ENCODE peak calls at places on chromosomes 7 and 10, in nine cellular contexts. Q is HL-60, T is stomach, Z is HCT116, M is GM23338, V is transverse colon, G is suprapubic skin, R is prostate gland, F is SK-N-SH. E is an unnamed sample.

GRCh38 chr7:2613113-2613925 is 18.5 kb upstream of the TTYH3 start:
- DNase-seq in T (no peak), G (no peak), F (no peak), Q (no peak), V (no peak), M (no peak), Z (no peak), R (no peak), E (no peak)

GRCh38 chr10:78761241-78761825 is 307.4 kb upstream of the ZMIZ1 start:
- DNase-seq in G (no peak), R (no peak), Q (no peak), Z (no peak), T (no peak), F (no peak), V (no peak), M (no peak), E (peak; percentile 73)

GRCh38 chr7:21504021-21504420 is 38.8 kb upstream of the DNAH11 start:
- DNase-seq in F (no peak), G (no peak), Z (no peak), T (no peak), M (peak; percentile 14), R (peak; percentile 28), V (no peak), Q (no peak), E (no peak)

GRCh38 chr10:70672165-70672992 is at the start of gene ADAMTS14:
- DNase-seq in M (peak; percentile 78), F (peak; percentile 93), Z (peak; percentile 29), V (peak; percentile 19), R (no peak), G (no peak), T (no peak), Q (peak; percentile 32), E (peak; percentile 73)

GRCh38 chr7:150875791-150876190 is 23.5 kb downstream of the AOC1 start:
- DNase-seq in R (no peak), G (no peak), Z (peak; percentile 16), Q (no peak), V (no peak), F (no peak), T (no peak), M (no peak), E (no peak)

GRCh38 chr10:9786101-9786500 is 1231.6 kb upstream of the CELF2 start:
- DNase-seq in T (no peak), M (no peak), F (no peak), Z (no peak), V (no peak), R (no peak), G (no peak), Q (no peak), E (no peak)

GRCh38 chr10:89032141-89032814 is 41.7 kb downstream of the FAS start:
- DNase-seq in Z (peak; percentile 33), Q (no peak), V (no peak), M (peak; percentile 55), G (no peak), F (no peak), T (no peak), R (peak; percentile 17), E (no peak)

GRCh38 chr7:128830231-128831177 is at the start of gene FLNC:
- DNase-seq in T (peak; percentile 50), F (peak; percentile 90), G (peak; percentile 77), R (no peak), Q (peak; percentile 43), V (peak; percentile 43), M (peak; percentile 71), Z (no peak), E (peak; percentile 85)

GRCh38 chr7:143396182-143396581 is 12.5 kb downstream of the EPHA1 start:
- DNase-seq in V (no peak), R (no peak), G (no peak), F (no peak), Q (no peak), T (no peak), M (no peak), Z (no peak), E (no peak)

GRCh38 chr7:151442776-151443496 is 3.0 kb upstream of the CRYGN start:
- DNase-seq in G (no peak), F (no peak), T (no peak), R (no peak), Z (no peak), Q (no peak), M (no peak), V (peak; percentile 1), E (peak; percentile 1)

GRCh38 chr7:108103566-108104298 is 26.4 kb downstream of the LAMB4 start:
- DNase-seq in V (no peak), F (peak; percentile 34), T (no peak), G (no peak), Z (no peak), R (no peak), Q (no peak), M (no peak), E (no peak)

GRCh38 chr7:75662579-75663301 is 76.0 kb downstream of the HIP1 start:
- DNase-seq in Z (no peak), G (no peak), V (peak; percentile 38), T (no peak), F (no peak), M (no peak), R (no peak), Q (no peak), E (peak; percentile 83)

DNA sequence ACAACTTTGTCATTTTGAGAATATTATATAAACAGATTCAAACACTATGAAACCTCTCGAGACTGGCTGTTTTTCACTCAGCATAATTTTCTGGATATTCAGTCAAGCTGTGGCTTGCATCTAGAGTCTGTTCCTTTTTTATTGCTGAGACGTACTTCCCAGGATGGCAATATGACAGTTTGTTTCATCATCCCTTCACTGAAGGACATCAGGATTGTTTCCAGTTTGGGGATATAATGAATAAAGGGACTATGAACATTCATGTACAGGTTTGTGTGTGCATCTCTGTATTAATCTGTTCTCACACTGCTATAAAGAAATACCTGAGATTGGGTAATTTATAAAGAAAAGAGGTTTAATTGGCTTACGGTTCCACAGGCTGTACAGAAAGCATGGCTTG is 35.9 kb upstream of the PRR15 start:
- DNase-seq in G (no peak), R (no peak), Q (no peak), F (no peak), M (no peak), T (no peak), V (no peak), Z (no peak), E (no peak)
- H3K4me3 ChIP-seq in G (no peak overlapping the region), R (no peak overlapping the region), Q (no peak overlapping the region), F (no peak overlapping the region), M (no peak overlapping the region), T (no peak overlapping the region), V (no peak overlapping the region), Z (no peak overlapping the region), E (no peak overlapping the region)

GRCh38 chr10:102603946-102604345 is 40.3 kb upstream of the TRIM8 start:
- DNase-seq in R (no peak), T (no peak), Q (peak; percentile 87), V (no peak), Z (no peak), M (no peak), G (no peak), F (no peak), E (no peak)

GRCh38 chr10:102601639-102602038 is 42.6 kb upstream of the TRIM8 start:
- DNase-seq in M (no peak), F (no peak), T (no peak), V (no peak), Q (no peak), R (no peak), Z (no peak), G (no peak), E (no peak)

GRCh38 chr10:102605712-102606111 is 38.6 kb upstream of the TRIM8 start:
- DNase-seq in G (no peak), Q (no peak), F (no peak), T (no peak), V (no peak), M (no peak), Z (no peak), R (no peak), E (no peak)

GRCh38 chr10:102602272-102603045 is 41.8 kb upstream of the TRIM8 start:
- DNase-seq in F (no peak), M (no peak), V (no peak), Q (no peak), G (no peak), Z (no peak), T (no peak), R (no peak), E (no peak)

DNA sequence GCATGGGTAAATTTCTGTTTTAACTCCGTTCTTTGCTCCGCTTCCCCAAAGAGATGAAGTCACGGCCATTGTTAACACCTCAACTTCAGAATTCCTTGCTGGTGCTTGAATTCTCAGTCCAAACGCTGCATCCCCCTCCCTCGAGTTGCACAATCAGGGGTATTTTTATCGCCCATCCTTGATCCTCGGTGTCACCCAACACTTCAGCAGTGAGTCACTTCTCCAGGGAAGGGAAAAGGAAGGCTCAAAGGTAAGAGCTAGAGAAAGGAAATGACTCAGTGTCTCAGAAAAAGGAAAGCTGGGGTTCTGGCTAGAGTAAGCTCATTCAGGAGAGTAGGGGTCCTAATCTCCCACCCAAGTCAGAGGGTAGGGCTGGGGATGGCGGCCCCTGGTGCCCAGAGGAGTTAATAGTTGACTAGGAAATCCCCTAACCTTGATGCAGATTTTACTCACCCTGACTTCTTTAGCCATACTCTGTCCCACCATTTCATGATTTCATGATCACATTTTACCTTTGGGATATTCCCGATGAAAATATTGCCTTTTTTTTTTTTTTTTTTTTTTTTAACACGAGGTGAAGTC is 39.8 kb upstream of the TRIM8 start:
- DNase-seq in G (no peak), M (no peak), F (no peak), V (no peak), Z (peak; percentile 86), R (no peak), Q (no peak), T (no peak), E (no peak)
- TF ChIP-seq POLR2AphosphoS5 in G (no peak), M (no peak), F (peak; percentile 37), V (no peak), Z (peak; percentile 74), R (no peak), Q (no peak), T (no peak), E (no peak)

DNA sequence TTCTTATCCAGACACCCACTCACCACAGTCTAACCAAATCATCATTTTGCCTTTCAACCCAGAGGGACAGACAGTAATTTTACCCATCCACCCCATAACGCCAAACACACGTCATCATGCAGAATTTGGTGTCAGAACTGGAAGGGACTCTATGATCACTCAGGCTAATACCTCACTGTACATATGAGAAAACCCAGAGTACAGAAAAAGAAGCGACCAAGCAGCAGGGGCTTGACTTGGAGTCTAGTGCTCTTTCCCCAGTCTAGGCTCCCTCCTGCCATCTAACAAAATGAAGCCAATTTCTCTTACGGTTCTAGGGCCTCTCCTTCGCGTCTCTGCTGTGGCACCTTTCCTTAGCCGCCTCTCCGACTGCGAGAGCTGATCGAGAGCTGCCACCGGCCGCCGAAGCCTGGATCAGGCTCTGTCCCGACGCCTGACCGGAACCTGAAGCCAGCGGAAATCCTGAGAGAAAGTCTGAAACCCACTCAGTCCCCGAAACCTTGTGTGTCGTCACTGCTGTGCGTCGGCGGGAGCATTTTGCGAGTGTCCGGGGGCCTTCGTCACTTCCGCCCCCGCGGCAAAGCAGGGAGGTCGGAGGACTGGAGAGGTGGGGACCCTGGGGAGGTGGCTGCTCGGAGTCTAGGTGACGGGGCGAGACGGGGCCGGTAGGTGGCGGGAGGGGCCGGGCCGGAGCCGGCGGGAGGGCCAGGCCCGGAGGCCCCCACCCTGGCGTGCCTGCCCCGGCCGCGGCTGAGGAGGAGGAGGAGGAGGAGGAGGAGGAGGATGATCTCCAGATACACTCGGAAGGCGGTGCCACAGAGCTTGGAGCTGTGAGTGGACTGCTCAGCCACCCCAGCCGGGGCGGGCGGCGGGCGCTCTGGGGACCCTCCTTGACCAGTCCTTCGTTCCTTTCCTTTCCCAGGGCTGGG is at the start of the genes ECD and FAM149B1:
- DNase-seq in V (peak; percentile 95), F (peak; percentile 95), Z (peak; percentile 90), T (peak; percentile 93), M (peak; percentile 98), Q (peak; percentile 92), R (peak; percentile 91), G (peak; percentile 97), E (peak; percentile 97)
- TF ChIP-seq CTCF in V (no peak), F (peak; percentile 28), Z (no peak), T (no peak), M (peak; percentile 19), Q (no peak), R (no peak), G (no peak), E (peak; percentile 37)

GRCh38 chr7:24717694-24718320 is 39.5 kb downstream of the GSDME start:
- DNase-seq in Z (no peak), R (no peak), F (no peak), Q (no peak), G (no peak), T (no peak), M (no peak), V (no peak), E (peak; percentile 71)
- H3K4me3 ChIP-seq in Z (no peak overlapping the region), R (no peak overlapping the region), F (no peak overlapping the region), Q (no peak overlapping the region), G (no peak overlapping the region), T (no peak overlapping the region), M (no peak overlapping the region), V (no peak overlapping the region), E (no peak overlapping the region)

E was measured in spleen.